ENCODE peak calls at places on chromosomes 11 and 22, in six cellular contexts. S, D, F, E, U and I are unnamed samples.
A peak's percentile ranks its signal among the peaks of the same experiment; 100 is the strongest.

GRCh38 chr22:24592144-24592845 is 578 bp downstream of the LRRC75B start:
- DNase-seq in S (no peak), D (peak; percentile 12), F (peak; percentile 24), E (no peak), U (no peak), I (peak; percentile 47)

GRCh38 chr11:88538088-88538487 is 200.6 kb upstream of the CTSC start:
- DNase-seq in S (no peak), D (peak; percentile 42), F (no peak), E (no peak), U (no peak), I (no peak)

GRCh38 chr22:41563051-41563711 is 2.4 kb downstream of the CSDC2 start:
- DNase-seq in S (no peak), D (peak; percentile 84), F (no peak), E (no peak), U (no peak), I (no peak)

GRCh38 chr11:44366741-44367140 is 56.8 kb upstream of the ALX4 start:
- DNase-seq in S (peak; percentile 37), D (no peak), F (no peak), E (no peak), U (no peak), I (no peak)

GRCh38 chr22:25417792-25418191 is 146.7 kb upstream of the GRK3 start:
- DNase-seq in S (no peak), D (no peak), F (no peak), E (no peak), U (no peak), I (no peak)

GRCh38 chr11:63551889-63552266 is 11.3 kb downstream of the PLAAT2 start:
- DNase-seq in S (no peak), D (no peak), F (peak; percentile 73), E (no peak), U (no peak), I (no peak)

GRCh38 chr11:112628676-112629075 is 332.5 kb upstream of the NCAM1 start:
- DNase-seq in S (no peak), D (no peak), F (no peak), E (no peak), U (no peak), I (no peak)

GRCh38 chr22:37751449-37752188 is 54.8 kb downstream of the TRIOBP start:
- DNase-seq in S (no peak), D (no peak), F (no peak), E (no peak), U (no peak), I (no peak)

GRCh38 chr11:2883717-2884423 is 1.7 kb downstream of the CDKN1C start:
- DNase-seq in S (no peak), D (peak; percentile 47), F (no peak), E (peak; percentile 46), U (peak; percentile 60), I (peak; percentile 22)

GRCh38 chr11:32987851-32988250 is 27.8 kb upstream of the DEPDC7 start:
- DNase-seq in S (no peak), D (no peak), F (no peak), E (no peak), U (no peak), I (no peak)

GRCh38 chr11:72297828-72298227 is 53.9 kb upstream of the PHOX2A start:
- DNase-seq in S (no peak), D (no peak), F (no peak), E (no peak), U (no peak), I (no peak)

GRCh38 chr11:120306519-120307242 is 18.4 kb upstream of the TLCD5 start:
- DNase-seq in S (no peak), D (peak; percentile 86), F (no peak), E (no peak), U (no peak), I (no peak)

GRCh38 chr11:8733847-8734246 is 51.3 kb downstream of the RPL27A start:
- DNase-seq in S (no peak), D (no peak), F (no peak), E (no peak), U (no peak), I (peak; percentile 17)

GRCh38 chr11:36037031-36037430 is 93.2 kb downstream of the LDLRAD3 start:
- DNase-seq in S (no peak), D (no peak), F (no peak), E (peak; percentile 16), U (peak; percentile 26), I (no peak)

GRCh38 chr22:39601180-39601535 is 30.6 kb downstream of the CACNA1I start:
- DNase-seq in S (no peak), D (no peak), F (no peak), E (no peak), U (no peak), I (no peak)

GRCh38 chr11:61480936-61481335 is 27.6 kb upstream of the LRRC10B start:
- DNase-seq in S (no peak), D (peak; percentile 30), F (no peak), E (peak; percentile 48), U (no peak), I (peak; percentile 72)

GRCh38 chr22:32271389-32271788 is 16.2 kb upstream of the SLC5A4 start:
- DNase-seq in S (no peak), D (no peak), F (no peak), E (no peak), U (no peak), I (no peak)

GRCh38 chr11:109062445-109062844 is 359.5 kb upstream of the C11orf87 start:
- DNase-seq in S (no peak), D (peak; percentile 56), F (no peak), E (no peak), U (no peak), I (no peak)

GRCh38 chr11:73949912-73950311 is 914 bp upstream of the DNAJB13 start:
- DNase-seq in S (no peak), D (no peak), F (no peak), E (no peak), U (no peak), I (no peak)

GRCh38 chr11:124394408-124394807 is 4.4 kb downstream of the OR8B3 start:
- DNase-seq in S (no peak), D (peak; percentile 24), F (peak; percentile 5), E (no peak), U (no peak), I (no peak)

GRCh38 chr22:39216143-39216490 is 28.7 kb downstream of the PDGFB start:
- DNase-seq in S (no peak), D (no peak), F (no peak), E (no peak), U (no peak), I (no peak)

GRCh38 chr11:33835143-33835878 is 56.6 kb downstream of the LMO2 start:
- DNase-seq in S (peak; percentile 3), D (peak; percentile 75), F (no peak), E (no peak), U (no peak), I (peak; percentile 3)

GRCh38 chr11:60987577-60988277 is 16.2 kb downstream of the CD6 start:
- DNase-seq in S (no peak), D (no peak), F (peak; percentile 84), E (no peak), U (no peak), I (no peak)

GRCh38 chr11:72712168-72712721 is 38.0 kb upstream of the PDE2A start:
- DNase-seq in S (no peak), D (peak; percentile 19), F (no peak), E (peak; percentile 62), U (peak; percentile 69), I (no peak)

GRCh38 chr11:98300777-98301176 is 720.0 kb upstream of the CNTN5 start:
- DNase-seq in S (no peak), D (no peak), F (no peak), E (no peak), U (no peak), I (no peak)

GRCh38 chr11:114818382-114818781 is 140.1 kb downstream of the NXPE2 start:
- DNase-seq in S (no peak), D (no peak), F (no peak), E (no peak), U (no peak), I (no peak)

GRCh38 chr22:49671331-49672012 is 156.2 kb downstream of the BRD1 start:
- DNase-seq in S (no peak), D (no peak), F (no peak), E (no peak), U (no peak), I (no peak)